ENCODE peak calls at places on chromosomes 4 and X, in eight cellular contexts. H is sciatic nerve; B is activated CD4-positive, alpha-beta T cell treated with anti-CD3 and anti-CD28 coated beads for 36 hours; L is substantia nigra; N is stomach; G is T-helper 2 cell; Y is A549; Z is IMR-90. A is an unnamed sample.
A peak's percentile ranks its signal among the peaks of the same experiment; 100 is the strongest.

GRCh38 chrX:45758738-45759397 is 558.2 kb upstream of the DIPK2B start:
- DNase-seq in G (no peak), N (no peak), L (no peak), B (peak; percentile 53), Y (no peak), Z (peak; percentile 49), H (no peak), A (peak; percentile 40)

GRCh38 chr4:125938541-125938940 is 623.8 kb downstream of the FAT4 start:
- DNase-seq in G (no peak), Y (no peak), L (no peak), Z (no peak), N (no peak), H (no peak), B (no peak), A (no peak)

GRCh38 chr4:73894021-73894420 is 24.8 kb downstream of the CXCL1 start:
- DNase-seq in B (no peak), L (no peak), G (no peak), H (no peak), Y (no peak), Z (peak; percentile 18), N (no peak), A (peak; percentile 68)

GRCh38 chr4:53905935-53906377 is 158.4 kb downstream of the CHIC2 start:
- DNase-seq in L (no peak), B (peak; percentile 24), N (peak; percentile 43), Z (peak; percentile 78), Y (no peak), G (no peak), H (no peak), A (peak; percentile 82)

GRCh38 chrX:17030092-17030491 is 83.6 kb downstream of the REPS2 start:
- DNase-seq in B (no peak), Y (no peak), Z (no peak), N (no peak), H (no peak), L (no peak), G (no peak), A (no peak)

GRCh38 chr4:110005461-110006056 is 92.9 kb downstream of the EGF start:
- DNase-seq in L (no peak), B (no peak), Z (peak; percentile 78), G (no peak), H (no peak), Y (peak; percentile 55), N (no peak), A (peak; percentile 89)

GRCh38 chrX:25527596-25527995 is 511.8 kb upstream of the ARX start:
- DNase-seq in N (no peak), Y (no peak), G (no peak), H (no peak), Z (no peak), L (no peak), B (no peak), A (no peak)

GRCh38 chr4:104020641-104021040 is 300.9 kb upstream of the TACR3 start:
- DNase-seq in L (no peak), H (no peak), B (no peak), N (no peak), G (no peak), Y (no peak), Z (no peak), A (no peak)

GRCh38 chr4:67520141-67520540 is 25.2 kb downstream of the CENPC start:
- DNase-seq in L (no peak), B (no peak), Y (no peak), G (no peak), N (no peak), H (no peak), Z (no peak), A (no peak)

A was measured in choroid plexus epithelial cell.